ENCODE peak calls at places on chromosomes 5 and 9, in four cellular contexts. X is T47D, K is T-cell, O is lung. A is an unnamed sample.

GRCh38 chr5:59506285-59506877 is 387.1 kb downstream of the PDE4D start:
- DNase-seq in O (no peak), X (no peak), K (no peak), A (peak; percentile 33)

GRCh38 chr9:86943223-86943870 is 4.0 kb downstream of the GAS1 start:
- DNase-seq in X (no peak), O (peak; percentile 33), K (no peak), A (no peak)

GRCh38 chr5:172642511-172642910 is 1.4 kb downstream of the NEURL1B start:
- DNase-seq in X (no peak), O (no peak), K (no peak), A (no peak)

GRCh38 chr5:149831492-149831891 is 101.4 kb downstream of the PPARGC1B start:
- DNase-seq in O (no peak), X (no peak), K (no peak), A (no peak)

GRCh38 chr9:94168203-94169000 is 84.1 kb downstream of the PTPDC1 start:
- DNase-seq in X (no peak), K (no peak), O (no peak), A (no peak)

GRCh38 chr5:80990971-80991370 is 30.8 kb downstream of the RASGRF2 start:
- DNase-seq in O (no peak), K (no peak), X (no peak), A (no peak)

GRCh38 chr9:76610009-76610352 is 151.0 kb downstream of the GCNT1 start:
- DNase-seq in X (no peak), O (peak; percentile 41), K (no peak), A (no peak)

GRCh38 chr9:135587658-135588057 is 26.1 kb downstream of the PAEP start:
- DNase-seq in K (no peak), X (no peak), O (no peak), A (no peak)

GRCh38 chr5:118825226-118825625 is 163.1 kb downstream of the DTWD2 start:
- DNase-seq in X (no peak), K (no peak), O (no peak), A (no peak)

GRCh38 chr5:94850960-94851359 is 232.5 kb downstream of the SLF1 start:
- DNase-seq in O (no peak), X (no peak), K (no peak), A (no peak)

GRCh38 chr9:82091100-82091499 is 102.5 kb downstream of the SPATA31D1 start:
- DNase-seq in O (no peak), K (no peak), X (no peak), A (no peak)

GRCh38 chr5:96935556-96936430 is at the start of gene LNPEP:
- DNase-seq in K (peak; percentile 92), O (peak; percentile 98), X (peak; percentile 62), A (peak; percentile 95)

GRCh38 chr5:79702606-79703380 is 13.2 kb downstream of the CMYA5 start:
- DNase-seq in O (no peak), X (no peak), K (peak; percentile 41), A (peak; percentile 36)

GRCh38 chr5:88033191-88033590 is 235.5 kb downstream of the TMEM161B start:
- DNase-seq in K (no peak), O (no peak), X (no peak), A (no peak)

GRCh38 chr9:114006931-114007691 is 71.0 kb downstream of the AMBP start:
- DNase-seq in O (peak; percentile 21), X (no peak), K (no peak), A (no peak)

GRCh38 chr9:118651511-118651910 is 717.7 kb downstream of the BRINP1 start:
- DNase-seq in O (no peak), X (no peak), K (no peak), A (no peak)

GRCh38 chr5:172958268-172959046 is 767 bp upstream of the RPL26L1 start:
- DNase-seq in X (peak; percentile 68), K (peak; percentile 41), O (peak; percentile 63), A (peak; percentile 69)

GRCh38 chr9:127876764-127877562 is 512 bp downstream of the AK1 start:
- DNase-seq in K (no peak), O (no peak), X (no peak), A (no peak)

GRCh38 chr9:117744856-117745389 is 40.7 kb downstream of the TLR4 start:
- DNase-seq in K (no peak), X (no peak), O (no peak), A (no peak)

GRCh38 chr5:136021016-136021405 is 7.8 kb upstream of the TGFBI start:
- DNase-seq in X (no peak), O (no peak), K (no peak), A (no peak)

GRCh38 chr5:127994087-127994660 is 89.4 kb upstream of the SLC12A2 start:
- DNase-seq in K (no peak), O (no peak), X (no peak), A (peak; percentile 16)